ENCODE peak calls at places on chromosomes 1 and 21, in seven cellular contexts. One of them, this sample, is unnamed.

GRCh38 chr1:78526496-78526895 is 35.7 kb downstream of the PTGFR start:
- DNase-seq in mesendoderm: no peak
- DNase-seq in H1: no peak
- DNase-seq in neuronal stem cell: no peak
- DNase-seq in mesenchymal stem cell: no peak
- DNase-seq in IMR-90: no peak
- DNase-seq in trophoblast cell: no peak
- DNase-seq in this sample: no peak

GRCh38 chr1:67942269-67942668 is 108.2 kb downstream of the DIRAS3 start:
- DNase-seq in mesendoderm: no peak
- DNase-seq in H1: no peak
- DNase-seq in mesenchymal stem cell: no peak
- DNase-seq in IMR-90: peak
- DNase-seq in neuronal stem cell: no peak
- DNase-seq in trophoblast cell: no peak
- DNase-seq in this sample: no peak

GRCh38 chr1:119816407-119816806 is 5.1 kb upstream of the REG4 start:
- DNase-seq in mesenchymal stem cell: peak
- DNase-seq in trophoblast cell: no peak
- DNase-seq in mesendoderm: no peak
- DNase-seq in H1: no peak
- DNase-seq in neuronal stem cell: no peak
- DNase-seq in IMR-90: peak
- DNase-seq in this sample: no peak

GRCh38 chr1:196088551-196088950 is 519.7 kb downstream of the KCNT2 start:
- DNase-seq in mesendoderm: no peak
- DNase-seq in IMR-90: no peak
- DNase-seq in mesenchymal stem cell: no peak
- DNase-seq in H1: no peak
- DNase-seq in neuronal stem cell: no peak
- DNase-seq in trophoblast cell: no peak
- DNase-seq in this sample: no peak

GRCh38 chr1:172107261-172107820 is 266.0 kb downstream of the DNM3 start:
- DNase-seq in mesenchymal stem cell: peak
- DNase-seq in trophoblast cell: no peak
- DNase-seq in IMR-90: peak
- DNase-seq in H1: no peak
- DNase-seq in neuronal stem cell: no peak
- DNase-seq in mesendoderm: no peak
- DNase-seq in this sample: no peak

GRCh38 chr1:10544239-10544638 is 69.5 kb downstream of the PEX14 start:
- DNase-seq in mesenchymal stem cell: no peak
- DNase-seq in trophoblast cell: no peak
- DNase-seq in H1: no peak
- DNase-seq in neuronal stem cell: no peak
- DNase-seq in mesendoderm: no peak
- DNase-seq in IMR-90: no peak
- DNase-seq in this sample: no peak

GRCh38 chr1:87394462-87394861 is 65.8 kb downstream of the LMO4 start:
- DNase-seq in trophoblast cell: no peak
- DNase-seq in neuronal stem cell: no peak
- DNase-seq in mesenchymal stem cell: no peak
- DNase-seq in mesendoderm: no peak
- DNase-seq in H1: no peak
- DNase-seq in IMR-90: no peak
- DNase-seq in this sample: no peak

GRCh38 chr1:16032388-16033100 is 10.7 kb downstream of the CLCNKA start:
- DNase-seq in H1: peak
- DNase-seq in trophoblast cell: peak
- DNase-seq in mesenchymal stem cell: peak
- DNase-seq in neuronal stem cell: peak
- DNase-seq in IMR-90: peak
- DNase-seq in mesendoderm: peak
- DNase-seq in this sample: peak

GRCh38 chr1:245014247-245015029 is 140.3 kb upstream of the KIF26B start:
- DNase-seq in IMR-90: no peak
- DNase-seq in H1: no peak
- DNase-seq in trophoblast cell: no peak
- DNase-seq in neuronal stem cell: no peak
- DNase-seq in mesenchymal stem cell: no peak
- DNase-seq in mesendoderm: no peak
- DNase-seq in this sample: no peak

GRCh38 chr21:46115441-46116188 is 17.7 kb downstream of the COL6A2 start:
- DNase-seq in mesendoderm: no peak
- DNase-seq in neuronal stem cell: no peak
- DNase-seq in IMR-90: no peak
- DNase-seq in mesenchymal stem cell: no peak
- DNase-seq in trophoblast cell: no peak
- DNase-seq in H1: no peak
- DNase-seq in this sample: peak

GRCh38 chr1:217403321-217403720 is 227.6 kb downstream of the GPATCH2 start:
- DNase-seq in mesenchymal stem cell: no peak
- DNase-seq in mesendoderm: no peak
- DNase-seq in neuronal stem cell: no peak
- DNase-seq in IMR-90: no peak
- DNase-seq in trophoblast cell: no peak
- DNase-seq in H1: no peak
- DNase-seq in this sample: no peak

GRCh38 chr1:61597601-61598000 is 127.3 kb downstream of the TM2D1 start:
- DNase-seq in neuronal stem cell: no peak
- DNase-seq in IMR-90: no peak
- DNase-seq in trophoblast cell: no peak
- DNase-seq in H1: no peak
- DNase-seq in mesenchymal stem cell: no peak
- DNase-seq in mesendoderm: no peak
- DNase-seq in this sample: no peak

GRCh38 chr1:176543360-176544136 is 80.6 kb downstream of the PAPPA2 start:
- DNase-seq in trophoblast cell: peak
- DNase-seq in mesendoderm: no peak
- DNase-seq in mesenchymal stem cell: no peak
- DNase-seq in neuronal stem cell: no peak
- DNase-seq in H1: no peak
- DNase-seq in IMR-90: no peak
- DNase-seq in this sample: no peak
- H3K23ac ChIP-seq in trophoblast cell: no peak
- H3K23ac ChIP-seq in mesendoderm: no peak
- H3K23ac ChIP-seq in mesenchymal stem cell: no peak
- H3K23ac ChIP-seq in neuronal stem cell: no peak
- H3K23ac ChIP-seq in H1: no peak
- H3K23ac ChIP-seq in IMR-90: no peak
- H3K23ac ChIP-seq in this sample: no peak

GRCh38 chr21:33688343-33688742 is 46.0 kb downstream of the ITSN1 start:
- DNase-seq in H1: no peak
- DNase-seq in neuronal stem cell: no peak
- DNase-seq in mesendoderm: no peak
- DNase-seq in trophoblast cell: no peak
- DNase-seq in IMR-90: no peak
- DNase-seq in mesenchymal stem cell: no peak
- DNase-seq in this sample: no peak
- H2AK5ac ChIP-seq in H1: peak
- H2AK5ac ChIP-seq in neuronal stem cell: no peak
- H2AK5ac ChIP-seq in mesendoderm: no peak
- H2AK5ac ChIP-seq in trophoblast cell: no peak
- H2AK5ac ChIP-seq in IMR-90: no peak
- H2AK5ac ChIP-seq in mesenchymal stem cell: peak
- H2AK5ac ChIP-seq in this sample: no peak

GRCh38 chr1:154478639-154479038 is 23.4 kb upstream of the TDRD10 start:
- DNase-seq in neuronal stem cell: no peak
- DNase-seq in trophoblast cell: no peak
- DNase-seq in IMR-90: peak
- DNase-seq in mesenchymal stem cell: peak
- DNase-seq in mesendoderm: no peak
- DNase-seq in H1: no peak
- DNase-seq in this sample: no peak
- H3K23ac ChIP-seq in neuronal stem cell: no peak
- H3K23ac ChIP-seq in trophoblast cell: no peak
- H3K23ac ChIP-seq in IMR-90: no peak
- H3K23ac ChIP-seq in mesenchymal stem cell: no peak
- H3K23ac ChIP-seq in mesendoderm: no peak
- H3K23ac ChIP-seq in H1: no peak
- H3K23ac ChIP-seq in this sample: no peak

DNA sequence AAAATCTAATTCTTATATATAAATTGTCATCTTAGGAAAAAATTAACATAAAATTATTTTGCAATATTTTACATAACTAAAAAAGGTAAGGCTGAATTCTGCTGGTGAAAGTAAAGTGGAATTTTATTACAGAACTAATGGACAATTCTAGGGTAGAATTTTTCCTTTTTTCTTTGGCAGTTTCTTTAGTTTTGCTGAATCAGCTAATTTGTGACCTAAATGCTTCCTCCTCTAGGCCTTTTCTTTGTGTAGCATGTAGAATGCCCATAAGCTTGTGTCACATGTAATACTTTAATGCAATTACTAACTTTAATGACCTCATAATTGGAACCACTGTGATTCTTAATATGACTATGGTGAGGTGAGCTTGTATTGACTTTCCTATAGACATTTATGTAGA is 1378.4 kb upstream of the ADGRL4 start:
- DNase-seq in IMR-90: no peak
- DNase-seq in trophoblast cell: no peak
- DNase-seq in neuronal stem cell: no peak
- DNase-seq in mesenchymal stem cell: no peak
- DNase-seq in mesendoderm: no peak
- DNase-seq in H1: no peak
- DNase-seq in this sample: no peak
- H2AK5ac ChIP-seq in IMR-90: no peak
- H2AK5ac ChIP-seq in trophoblast cell: no peak
- H2AK5ac ChIP-seq in neuronal stem cell: no peak
- H2AK5ac ChIP-seq in mesenchymal stem cell: no peak
- H2AK5ac ChIP-seq in mesendoderm: no peak
- H2AK5ac ChIP-seq in H1: no peak
- H2AK5ac ChIP-seq in this sample: no peak

GRCh38 chr1:20723159-20723536 is 5.3 kb upstream of the KIF17 start:
- DNase-seq in H1: no peak
- DNase-seq in IMR-90: no peak
- DNase-seq in trophoblast cell: no peak
- DNase-seq in neuronal stem cell: no peak
- DNase-seq in mesendoderm: no peak
- DNase-seq in mesenchymal stem cell: no peak
- DNase-seq in this sample: no peak
- H3K23ac ChIP-seq in H1: no peak
- H3K23ac ChIP-seq in IMR-90: no peak
- H3K23ac ChIP-seq in trophoblast cell: no peak
- H3K23ac ChIP-seq in neuronal stem cell: peak
- H3K23ac ChIP-seq in mesendoderm: no peak
- H3K23ac ChIP-seq in mesenchymal stem cell: no peak
- H3K23ac ChIP-seq in this sample: no peak

This sample was measured in H9.